ENCODE peak calls at places on chromosome 12, in five cellular contexts. F, U, J, X and R are unnamed samples.

GRCh38 chr12:57063991-57064725 is 14.2 kb upstream of the MYO1A start:
- DNase-seq in U (no peak), F (peak; percentile 34), J (no peak), X (no peak), R (peak; percentile 84)

GRCh38 chr12:125243811-125244210 is 178.6 kb downstream of the AACS start:
- DNase-seq in F (no peak), X (no peak), J (no peak), U (no peak), R (no peak)

GRCh38 chr12:50706606-50707005 is 57.3 kb upstream of the ATF1 start:
- DNase-seq in F (no peak), J (no peak), U (no peak), X (no peak), R (no peak)

GRCh38 chr12:754238-754816 is 1.9 kb downstream of the WNK1 start:
- DNase-seq in X (no peak), F (peak; percentile 51), J (no peak), U (no peak), R (no peak)

GRCh38 chr12:113929312-113929989 is 36.7 kb downstream of the RBM19 start:
- DNase-seq in X (no peak), U (no peak), F (no peak), J (no peak), R (no peak)

GRCh38 chr12:130698106-130698505 is 18.0 kb downstream of the RIMBP2 start:
- DNase-seq in J (no peak), F (no peak), X (no peak), U (no peak), R (no peak)

GRCh38 chr12:47900480-47901129 is 4.2 kb downstream of the VDR start:
- DNase-seq in J (no peak), U (no peak), X (peak; percentile 58), F (peak; percentile 19), R (no peak)

GRCh38 chr12:20189767-20190166 is 178.6 kb upstream of the PDE3A start:
- DNase-seq in F (no peak), J (peak; percentile 60), U (no peak), X (no peak), R (no peak)

GRCh38 chr12:26935636-26936378 is 2.0 kb downstream of the INTS13 start:
- DNase-seq in J (no peak), F (no peak), U (no peak), X (no peak), R (no peak)

GRCh38 chr12:68321140-68321539 is 11.0 kb downstream of the MDM1 start:
- DNase-seq in J (no peak), F (no peak), U (no peak), X (no peak), R (no peak)

GRCh38 chr12:32489070-32489469 is 89.7 kb downstream of the FGD4 start:
- DNase-seq in U (no peak), J (no peak), X (no peak), F (no peak), R (no peak)

GRCh38 chr12:55862286-55862685 is 19.6 kb upstream of the MMP19 start:
- DNase-seq in F (no peak), X (no peak), U (no peak), J (no peak), R (no peak)

GRCh38 chr12:118625050-118625675 is 248.8 kb downstream of the SUDS3 start:
- DNase-seq in J (no peak), U (no peak), F (no peak), X (no peak), R (no peak)

GRCh38 chr12:80551897-80552296 is 107.9 kb downstream of the PTPRQ start:
- DNase-seq in U (no peak), J (peak; percentile 43), X (no peak), F (peak; percentile 99), R (no peak)

GRCh38 chr12:45483571-45483970 is 245.9 kb upstream of the ARID2 start:
- DNase-seq in F (no peak), J (no peak), U (peak; percentile 43), X (no peak), R (no peak)

GRCh38 chr12:121570467-121571283 is 10.1 kb downstream of the KDM2B start:
- DNase-seq in J (no peak), X (no peak), U (no peak), F (no peak), R (no peak)

GRCh38 chr12:63208956-63209355 is 58.0 kb upstream of the AVPR1A start:
- DNase-seq in J (no peak), F (no peak), X (no peak), U (no peak), R (no peak)

GRCh38 chr12:40749863-40750262 is 57.6 kb downstream of the CNTN1 start:
- DNase-seq in U (no peak), J (no peak), X (no peak), F (no peak), R (no peak)

GRCh38 chr12:69108024-69108423 is 131.3 kb upstream of the CPSF6 start:
- DNase-seq in U (no peak), F (no peak), J (no peak), X (peak; percentile 69), R (no peak)

GRCh38 chr12:100688451-100688864 is 106.1 kb upstream of the ANO4 start:
- DNase-seq in X (no peak), U (no peak), F (peak; percentile 44), J (no peak), R (no peak)

GRCh38 chr12:6084261-6084968 is 40.1 kb downstream of the VWF start:
- DNase-seq in X (no peak), J (no peak), F (peak; percentile 78), U (no peak), R (no peak)

GRCh38 chr12:65500121-65500846 is 221.8 kb downstream of the MSRB3 start:
- DNase-seq in U (no peak), J (no peak), X (no peak), F (peak; percentile 86), R (no peak)

GRCh38 chr12:71727958-71728357 is 26.7 kb upstream of the RAB21 start:
- DNase-seq in X (no peak), U (no peak), F (no peak), J (no peak), R (no peak)

GRCh38 chr12:3463927-3464326 is 27.1 kb upstream of the PRMT8 start:
- DNase-seq in J (no peak), F (no peak), U (no peak), X (no peak), R (no peak)

GRCh38 chr12:53538209-53538689 is 31.0 kb upstream of the NPFF start:
- DNase-seq in U (no peak), F (no peak), J (no peak), X (no peak), R (no peak)

GRCh38 chr12:119780786-119781434 is 96.2 kb downstream of the CIT start:
- DNase-seq in X (peak; percentile 56), U (no peak), J (peak; percentile 58), F (peak; percentile 69), R (no peak)

GRCh38 chr12:113073586-113073985 is 17.1 kb downstream of the DTX1 start:
- DNase-seq in X (no peak), F (no peak), U (no peak), J (no peak), R (no peak)

GRCh38 chr12:6386038-6386437 is 2.1 kb downstream of the LTBR start:
- DNase-seq in X (no peak), J (no peak), F (no peak), U (no peak), R (no peak)

GRCh38 chr12:65540140-65540539 is 261.7 kb downstream of the MSRB3 start:
- DNase-seq in U (no peak), F (no peak), X (no peak), J (no peak), R (no peak)

GRCh38 chr12:78721906-78722305 is 142.7 kb upstream of the SYT1 start:
- DNase-seq in F (peak; percentile 19), U (no peak), X (no peak), J (no peak), R (no peak)

GRCh38 chr12:111429760-111430417 is 24.2 kb downstream of the SH2B3 start:
- DNase-seq in F (no peak), U (peak; percentile 42), X (no peak), J (peak; percentile 33), R (peak; percentile 67)

GRCh38 chr12:6788972-6789905 is at the start of gene CD4:
- DNase-seq in U (peak; percentile 87), X (peak; percentile 59), J (no peak), F (no peak), R (peak; percentile 55)

GRCh38 chr12:25322918-25323773 is 72.4 kb upstream of the KRAS start:
- DNase-seq in F (peak; percentile 37), U (no peak), J (no peak), X (no peak), R (no peak)

GRCh38 chr12:54935235-54935951 is 49.2 kb downstream of the TESPA1 start:
- DNase-seq in J (no peak), F (peak; percentile 93), X (no peak), U (no peak), R (peak; percentile 92)

GRCh38 chr12:117118838-117119591 is 19.8 kb upstream of the TESC start:
- DNase-seq in J (no peak), F (no peak), U (no peak), X (no peak), R (no peak)

GRCh38 chr12:57196956-57197355 is 19.6 kb upstream of the NXPH4 start:
- DNase-seq in U (no peak), F (no peak), J (no peak), X (no peak), R (no peak)

GRCh38 chr12:56836317-56836716 is 73.2 kb downstream of the HSD17B6 start:
- DNase-seq in X (peak; percentile 78), F (peak; percentile 71), U (no peak), J (no peak), R (no peak)

GRCh38 chr12:53169644-53170043 is 10.9 kb upstream of the ZNF740 start:
- DNase-seq in U (no peak), F (no peak), J (no peak), X (no peak), R (no peak)

GRCh38 chr12:104219908-104220404 is 4.4 kb downstream of the TXNRD1 start:
- DNase-seq in F (peak; percentile 98), X (peak; percentile 44), J (no peak), U (no peak), R (peak; percentile 91)